ENCODE peak calls at places on chromosomes 11 and 22, in seven cellular contexts. I is HepG2, L is SK-N-SH, X is K562, S is H1, Q is GM12892, Z is GM12878. Y is an unnamed sample.

GRCh38 chr22:26304730-26305129 is 124.3 kb upstream of the ASPHD2 start:
- DNase-seq in X (no peak), I (no peak), Z (no peak), Q (no peak), L (no peak), S (no peak), Y (no peak)

GRCh38 chr11:70531281-70532065 is 133.1 kb downstream of the CTTN start:
- DNase-seq in S (no peak), Q (no peak), I (no peak), Z (no peak), L (peak), X (no peak), Y (no peak)

GRCh38 chr11:70156291-70157037 is 46.6 kb upstream of the FADD start:
- DNase-seq in S (no peak), Q (no peak), L (no peak), I (no peak), Z (no peak), X (no peak), Y (no peak)

GRCh38 chr22:37401401-37401859 is 25.8 kb downstream of the ELFN2 start:
- DNase-seq in L (no peak), Z (no peak), X (no peak), Q (no peak), I (no peak), S (no peak), Y (no peak)

GRCh38 chr11:131760191-131760951 is 390.0 kb downstream of the NTM start:
- DNase-seq in I (no peak), Z (no peak), X (no peak), L (no peak), Q (no peak), S (no peak), Y (no peak)

GRCh38 chr11:116807601-116808261 is 15.4 kb downstream of the APOA4 start:
- DNase-seq in I (no peak), L (no peak), S (no peak), Z (no peak), Q (no peak), X (no peak), Y (no peak)

GRCh38 chr11:58276151-58276550 is 8.1 kb upstream of the OR10W1 start:
- DNase-seq in S (no peak), I (no peak), Q (no peak), X (no peak), L (no peak), Z (no peak), Y (no peak)

GRCh38 chr11:27965559-27965958 is 142.4 kb downstream of the KIF18A start:
- DNase-seq in S (no peak), I (peak), Q (no peak), Z (no peak), L (no peak), X (no peak), Y (no peak)

GRCh38 chr11:62144641-62145255 is 20.9 kb downstream of the INCENP start:
- DNase-seq in I (no peak), L (peak), S (no peak), X (no peak), Z (no peak), Q (no peak), Y (no peak)

GRCh38 chr11:118661425-118662301 is 17.8 kb downstream of the TREH start:
- DNase-seq in S (no peak), L (no peak), X (no peak), Q (no peak), Z (no peak), I (no peak), Y (no peak)

GRCh38 chr11:6377902-6378694 is 12.2 kb upstream of the SMPD1 start:
- DNase-seq in Q (no peak), X (no peak), S (no peak), Z (no peak), I (no peak), L (no peak), Y (no peak)

GRCh38 chr11:75369846-75370245 is 18.4 kb upstream of the ARRB1 start:
- DNase-seq in I (no peak), S (no peak), X (no peak), Q (no peak), L (no peak), Z (no peak), Y (no peak)

GRCh38 chr11:44496391-44496790 is 69.1 kb upstream of the CD82 start:
- DNase-seq in Q (no peak), L (no peak), Z (no peak), X (no peak), I (no peak), S (no peak), Y (no peak)

GRCh38 chr11:133840479-133840941 is 4.8 kb downstream of the SPATA19 start:
- DNase-seq in S (no peak), Z (no peak), L (no peak), Q (no peak), X (no peak), I (no peak), Y (no peak)

GRCh38 chr11:127675602-127676001 is 675.0 kb upstream of the KIRREL3 start:
- DNase-seq in Q (no peak), Z (no peak), L (no peak), I (no peak), X (no peak), S (no peak), Y (no peak)

GRCh38 chr11:10504490-10504889 is 36.5 kb downstream of the RNF141 start:
- DNase-seq in S (no peak), I (no peak), X (no peak), L (no peak), Z (no peak), Q (no peak), Y (no peak)

GRCh38 chr22:43147821-43148220 is 3.5 kb upstream of the TSPO start:
- DNase-seq in X (no peak), Q (no peak), L (no peak), Z (no peak), I (no peak), S (no peak), Y (no peak)

GRCh38 chr22:19811811-19812771 is 42.6 kb downstream of the GNB1L start:
- DNase-seq in I (no peak), Z (no peak), S (no peak), X (no peak), Q (no peak), L (peak), Y (no peak)

GRCh38 chr11:4086584-4087353 is 7.8 kb upstream of the RRM1 start:
- DNase-seq in I (no peak), Z (no peak), L (no peak), Q (no peak), S (no peak), X (no peak), Y (no peak)

GRCh38 chr11:3836903-3837302 is 3.9 kb downstream of the RHOG start:
- DNase-seq in Q (no peak), S (no peak), I (no peak), L (no peak), X (peak), Z (no peak), Y (no peak)

GRCh38 chr11:85540635-85541034 is 86.5 kb downstream of the DLG2 start:
- DNase-seq in S (peak), Z (no peak), I (no peak), X (no peak), Q (no peak), L (no peak), Y (no peak)

GRCh38 chr11:132158696-132159095 is 788.3 kb downstream of the NTM start:
- DNase-seq in Z (no peak), Q (no peak), I (no peak), X (no peak), S (no peak), L (peak), Y (no peak)

GRCh38 chr11:91904792-91905785 is 319.5 kb upstream of the FAT3 start:
- DNase-seq in L (no peak), Z (no peak), I (no peak), X (peak), Q (no peak), S (no peak), Y (no peak)

GRCh38 chr11:27605422-27605821 is 94.8 kb downstream of the BDNF start:
- DNase-seq in Q (no peak), X (no peak), Z (no peak), I (no peak), S (no peak), L (no peak), Y (no peak)

GRCh38 chr11:120334894-120335462 is 1.2 kb upstream of the ARHGEF12 start:
- DNase-seq in Z (peak), L (peak), X (peak), I (peak), S (no peak), Q (peak), Y (peak)
- TF ChIP-seq TAF1 in Z (no peak), L (no peak), X (no peak), I (no peak), S (no peak), Q (no peak), Y (no peak)

GRCh38 chr11:35152575-35152974 is 13.6 kb downstream of the CD44 start:
- DNase-seq in I (no peak), X (no peak), Z (no peak), Q (no peak), L (no peak), S (no peak), Y (no peak)
- TF ChIP-seq POLR2AphosphoS5 in I (no peak), X (no peak), Z (no peak), Q (no peak), L (no peak), S (no peak), Y (no peak)

GRCh38 chr11:67629386-67630229 is at the start of gene NUDT8:
- DNase-seq in X (peak), I (peak), L (peak), Z (peak), S (no peak), Q (peak), Y (peak)
- TF ChIP-seq TAF1 in X (peak), I (peak), L (no peak), Z (no peak), S (peak), Q (peak), Y (no peak)

GRCh38 chr11:104663190-104664140 is 234.8 kb downstream of the CASP12 start:
- DNase-seq in I (no peak), Q (no peak), L (no peak), X (no peak), Z (no peak), S (no peak), Y (no peak)
- TF ChIP-seq POLR2AphosphoS5 in I (no peak), Q (no peak), L (no peak), X (no peak), Z (no peak), S (no peak), Y (no peak)

DNA sequence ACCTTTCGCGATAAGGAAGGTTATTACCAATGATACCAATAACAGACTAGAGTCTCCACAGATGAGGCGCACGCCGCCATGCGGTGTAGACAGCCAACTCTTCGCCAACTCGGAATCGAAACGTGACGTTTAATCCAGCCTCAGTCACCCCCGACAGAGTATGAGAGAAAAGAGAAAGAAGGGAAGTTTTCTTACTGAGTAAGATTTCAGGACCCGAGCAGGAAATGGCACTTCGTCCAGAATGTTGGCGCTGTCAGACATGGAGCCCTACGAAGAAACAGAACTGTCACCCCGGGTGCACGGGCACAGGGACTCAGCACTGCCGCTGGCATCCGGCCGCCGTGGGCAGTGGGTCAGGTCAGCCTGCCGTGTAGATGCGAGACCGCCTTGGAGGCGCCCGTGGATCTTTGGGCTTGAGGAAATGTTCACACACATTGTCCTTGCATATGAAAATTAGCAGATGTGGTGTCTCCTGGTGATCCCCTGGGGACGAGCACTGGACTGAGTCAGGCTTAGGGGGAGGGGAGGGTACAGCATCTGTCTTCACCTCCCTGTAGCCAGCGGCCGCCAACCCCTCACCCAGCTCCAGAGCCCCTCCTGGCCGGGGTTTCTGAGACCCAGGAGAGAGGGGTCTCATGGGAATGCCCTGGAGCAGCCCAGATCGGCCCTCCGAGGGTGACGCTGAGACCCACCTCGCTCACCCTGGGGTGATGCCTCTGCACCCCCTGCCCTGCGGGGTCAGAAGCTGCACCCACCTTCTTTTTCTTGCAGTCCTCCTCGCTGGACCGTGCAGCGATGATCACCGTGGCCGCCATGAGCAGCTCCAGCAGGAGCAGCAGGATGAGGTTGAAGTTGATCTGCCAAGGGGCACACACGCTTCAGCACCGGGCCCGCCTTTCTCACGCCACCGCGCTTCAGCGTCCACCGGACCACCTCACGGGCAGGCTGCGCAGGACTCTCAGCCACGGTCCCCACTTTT is 8.3 kb downstream of the MLC1 start:
- DNase-seq in Q (no peak), I (no peak), X (no peak), L (peak), S (no peak), Z (no peak), Y (no peak)
- TF ChIP-seq TAF1 in Q (no peak), I (no peak), X (no peak), L (no peak), S (no peak), Z (no peak), Y (no peak)

GRCh38 chr22:45336971-45337431 is 27.3 kb downstream of the FAM118A start:
- DNase-seq in Q (no peak), X (no peak), L (no peak), I (no peak), Z (no peak), S (no peak), Y (no peak)
- TF ChIP-seq POLR2AphosphoS5 in Q (no peak), X (no peak), L (no peak), I (no peak), Z (no peak), S (no peak), Y (no peak)